ENCODE peak calls at places on chromosome 6, in eight cellular contexts. One of them, this sample, is unnamed.
A peak's percentile ranks its signal among the peaks of the same experiment; 100 is the strongest.

GRCh38 chr6:61809004-61809595 is 476.9 kb downstream of the KHDRBS2 start:
- DNase-seq in stimulated activated naive CD4-positive, alpha-beta T cell: no peak
- DNase-seq in memory B cell: peak; percentile 37
- DNase-seq in lung microvascular endothelial cell: peak; percentile 12
- DNase-seq in NCI-H1092 treated with DMSO at 0.1 percent for 48 hours: peak; percentile 2
- DNase-seq in ureter: no peak
- DNase-seq in CMK: no peak
- DNase-seq in skeletal muscle cell: no peak
- DNase-seq in this sample: peak; percentile 18

GRCh38 chr6:7086488-7086887 is 21.3 kb upstream of the RREB1 start:
- DNase-seq in stimulated activated naive CD4-positive, alpha-beta T cell: peak; percentile 23
- DNase-seq in memory B cell: no peak
- DNase-seq in lung microvascular endothelial cell: peak; percentile 54
- DNase-seq in NCI-H1092 treated with DMSO at 0.1 percent for 48 hours: no peak
- DNase-seq in ureter: no peak
- DNase-seq in CMK: no peak
- DNase-seq in skeletal muscle cell: no peak
- DNase-seq in this sample: no peak

GRCh38 chr6:30682181-30683117 is 4.0 kb downstream of the PPP1R18 start:
- DNase-seq in stimulated activated naive CD4-positive, alpha-beta T cell: peak; percentile 76
- DNase-seq in memory B cell: peak; percentile 86
- DNase-seq in lung microvascular endothelial cell: peak; percentile 92
- DNase-seq in NCI-H1092 treated with DMSO at 0.1 percent for 48 hours: no peak
- DNase-seq in ureter: peak; percentile 89
- DNase-seq in CMK: peak; percentile 96
- DNase-seq in skeletal muscle cell: peak; percentile 66
- DNase-seq in this sample: peak; percentile 48

GRCh38 chr6:57305754-57306153 is 11.7 kb upstream of the PRIM2 start:
- DNase-seq in stimulated activated naive CD4-positive, alpha-beta T cell: no peak
- DNase-seq in memory B cell: no peak
- DNase-seq in lung microvascular endothelial cell: no peak
- DNase-seq in NCI-H1092 treated with DMSO at 0.1 percent for 48 hours: no peak
- DNase-seq in ureter: no peak
- DNase-seq in CMK: no peak
- DNase-seq in skeletal muscle cell: no peak
- DNase-seq in this sample: no peak

GRCh38 chr6:2237001-2237400 is 8.4 kb downstream of the GMDS start:
- DNase-seq in stimulated activated naive CD4-positive, alpha-beta T cell: no peak
- DNase-seq in memory B cell: no peak
- DNase-seq in lung microvascular endothelial cell: peak; percentile 86
- DNase-seq in NCI-H1092 treated with DMSO at 0.1 percent for 48 hours: no peak
- DNase-seq in ureter: no peak
- DNase-seq in CMK: no peak
- DNase-seq in skeletal muscle cell: peak; percentile 83
- DNase-seq in this sample: no peak

GRCh38 chr6:157514659-157515496 is 133.9 kb downstream of the ZDHHC14 start:
- DNase-seq in stimulated activated naive CD4-positive, alpha-beta T cell: no peak
- DNase-seq in memory B cell: no peak
- DNase-seq in lung microvascular endothelial cell: peak; percentile 97
- DNase-seq in NCI-H1092 treated with DMSO at 0.1 percent for 48 hours: no peak
- DNase-seq in ureter: no peak
- DNase-seq in CMK: peak; percentile 91
- DNase-seq in skeletal muscle cell: no peak
- DNase-seq in this sample: no peak

GRCh38 chr6:44524491-44525227 is 137.2 kb downstream of the CDC5L start:
- DNase-seq in stimulated activated naive CD4-positive, alpha-beta T cell: no peak
- DNase-seq in memory B cell: no peak
- DNase-seq in lung microvascular endothelial cell: no peak
- DNase-seq in NCI-H1092 treated with DMSO at 0.1 percent for 48 hours: no peak
- DNase-seq in ureter: no peak
- DNase-seq in CMK: no peak
- DNase-seq in skeletal muscle cell: no peak
- DNase-seq in this sample: no peak

GRCh38 chr6:1334725-1335124 is 22.8 kb downstream of the FOXQ1 start:
- DNase-seq in stimulated activated naive CD4-positive, alpha-beta T cell: no peak
- DNase-seq in memory B cell: no peak
- DNase-seq in lung microvascular endothelial cell: no peak
- DNase-seq in NCI-H1092 treated with DMSO at 0.1 percent for 48 hours: no peak
- DNase-seq in ureter: no peak
- DNase-seq in CMK: no peak
- DNase-seq in skeletal muscle cell: no peak
- DNase-seq in this sample: no peak

GRCh38 chr6:128932061-128932460 is 49.1 kb downstream of the LAMA2 start:
- DNase-seq in stimulated activated naive CD4-positive, alpha-beta T cell: no peak
- DNase-seq in memory B cell: no peak
- DNase-seq in lung microvascular endothelial cell: no peak
- DNase-seq in NCI-H1092 treated with DMSO at 0.1 percent for 48 hours: no peak
- DNase-seq in ureter: no peak
- DNase-seq in CMK: no peak
- DNase-seq in skeletal muscle cell: no peak
- DNase-seq in this sample: no peak

GRCh38 chr6:105292689-105293339 is 110.1 kb downstream of the PREP start:
- DNase-seq in stimulated activated naive CD4-positive, alpha-beta T cell: no peak
- DNase-seq in memory B cell: no peak
- DNase-seq in lung microvascular endothelial cell: no peak
- DNase-seq in NCI-H1092 treated with DMSO at 0.1 percent for 48 hours: no peak
- DNase-seq in ureter: no peak
- DNase-seq in CMK: no peak
- DNase-seq in skeletal muscle cell: no peak
- DNase-seq in this sample: no peak

GRCh38 chr6:163585932-163586437 is 171.5 kb downstream of the QKI start:
- DNase-seq in stimulated activated naive CD4-positive, alpha-beta T cell: no peak
- DNase-seq in memory B cell: no peak
- DNase-seq in lung microvascular endothelial cell: peak; percentile 91
- DNase-seq in NCI-H1092 treated with DMSO at 0.1 percent for 48 hours: no peak
- DNase-seq in ureter: no peak
- DNase-seq in CMK: no peak
- DNase-seq in skeletal muscle cell: peak; percentile 89
- DNase-seq in this sample: no peak

GRCh38 chr6:37283268-37283667 is 25.3 kb upstream of the TMEM217 start:
- DNase-seq in stimulated activated naive CD4-positive, alpha-beta T cell: no peak
- DNase-seq in memory B cell: no peak
- DNase-seq in lung microvascular endothelial cell: no peak
- DNase-seq in NCI-H1092 treated with DMSO at 0.1 percent for 48 hours: peak; percentile 5
- DNase-seq in ureter: no peak
- DNase-seq in CMK: no peak
- DNase-seq in skeletal muscle cell: no peak
- DNase-seq in this sample: no peak

GRCh38 chr6:96101564-96101963 is 85.8 kb downstream of the FUT9 start:
- DNase-seq in stimulated activated naive CD4-positive, alpha-beta T cell: no peak
- DNase-seq in memory B cell: no peak
- DNase-seq in lung microvascular endothelial cell: no peak
- DNase-seq in NCI-H1092 treated with DMSO at 0.1 percent for 48 hours: no peak
- DNase-seq in ureter: no peak
- DNase-seq in CMK: no peak
- DNase-seq in skeletal muscle cell: no peak
- DNase-seq in this sample: no peak

GRCh38 chr6:127266178-127266891 is at the start of gene RNF146:
- DNase-seq in stimulated activated naive CD4-positive, alpha-beta T cell: peak; percentile 50
- DNase-seq in memory B cell: peak; percentile 64
- DNase-seq in lung microvascular endothelial cell: peak; percentile 86
- DNase-seq in NCI-H1092 treated with DMSO at 0.1 percent for 48 hours: peak; percentile 86
- DNase-seq in ureter: peak; percentile 80
- DNase-seq in CMK: peak; percentile 58
- DNase-seq in skeletal muscle cell: peak; percentile 64
- DNase-seq in this sample: peak; percentile 61

GRCh38 chr6:147950623-147950987 is 392.0 kb upstream of the SASH1 start:
- DNase-seq in stimulated activated naive CD4-positive, alpha-beta T cell: no peak
- DNase-seq in memory B cell: no peak
- DNase-seq in lung microvascular endothelial cell: no peak
- DNase-seq in NCI-H1092 treated with DMSO at 0.1 percent for 48 hours: no peak
- DNase-seq in ureter: no peak
- DNase-seq in CMK: no peak
- DNase-seq in skeletal muscle cell: peak; percentile 61
- DNase-seq in this sample: no peak

This sample was measured in DMS153.